ENCODE peak calls at places on chromosomes 4 and X, in seven cellular contexts. L, Q, G, K, F, B and U are unnamed samples.
A peak's percentile ranks its signal among the peaks of the same experiment; 100 is the strongest.

GRCh38 chrX:72048515-72049455 is 82.9 kb downstream of the RTL5 start:
- DNase-seq in L (peak; percentile 16), Q (no peak), G (peak; percentile 43), K (peak; percentile 25), F (no peak), B (no peak), U (no peak)

GRCh38 chr4:2472187-2472586 is 3.3 kb downstream of the RNF4 start:
- DNase-seq in L (no peak), Q (no peak), G (no peak), K (no peak), F (no peak), B (no peak), U (no peak)

GRCh38 chr4:78213218-78213617 is 156.1 kb downstream of the FRAS1 start:
- DNase-seq in L (no peak), Q (no peak), G (no peak), K (peak; percentile 75), F (no peak), B (no peak), U (no peak)

GRCh38 chr4:40553995-40554394 is 75.7 kb downstream of the RBM47 start:
- DNase-seq in L (no peak), Q (no peak), G (no peak), K (no peak), F (no peak), B (no peak), U (peak; percentile 88)

GRCh38 chr4:3168029-3168428 is 80.9 kb upstream of the MSANTD1 start:
- DNase-seq in L (no peak), Q (peak; percentile 42), G (no peak), K (no peak), F (peak; percentile 30), B (no peak), U (peak; percentile 52)

GRCh38 chr4:109676886-109677285 is 26.4 kb downstream of the CASP6 start:
- DNase-seq in L (no peak), Q (no peak), G (no peak), K (no peak), F (peak; percentile 3), B (no peak), U (no peak)

GRCh38 chrX:78708171-78708570 is 39.3 kb upstream of the LPAR4 start:
- DNase-seq in L (no peak), Q (peak; percentile 23), G (no peak), K (peak; percentile 16), F (peak; percentile 72), B (no peak), U (peak; percentile 80)

GRCh38 chrX:2901367-2902036 is 27.6 kb downstream of the ARSD start:
- DNase-seq in L (no peak), Q (no peak), G (no peak), K (no peak), F (peak; percentile 50), B (no peak), U (peak; percentile 16)

GRCh38 chr4:166502660-166503059 is 629.6 kb downstream of the TLL1 start:
- DNase-seq in L (no peak), Q (no peak), G (no peak), K (no peak), F (no peak), B (no peak), U (no peak)